ENCODE peak calls at places on chromosomes 6 and 20, in nine cellular contexts. R, N, K, A, T, J, U, P and X are unnamed samples.

GRCh38 chr6:44742201-44742600 is 354.7 kb downstream of the CDC5L start:
- DNase-seq in P (no peak), A (no peak), R (no peak), N (no peak), U (no peak), J (no peak), K (no peak), T (no peak), X (no peak)

GRCh38 chr6:49551866-49552129 is 1.3 kb downstream of the C6orf141 start:
- DNase-seq in K (no peak), U (no peak), J (no peak), N (no peak), T (no peak), P (no peak), A (no peak), R (no peak), X (peak; percentile 9)

GRCh38 chr6:80280258-80281010 is 174.0 kb downstream of the BCKDHB start:
- DNase-seq in J (no peak), U (no peak), K (peak; percentile 33), R (peak; percentile 23), A (no peak), N (no peak), P (no peak), T (peak; percentile 40), X (peak; percentile 23)

GRCh38 chr6:164151161-164151728 is 736.7 kb downstream of the QKI start:
- DNase-seq in T (no peak), U (no peak), K (no peak), A (no peak), N (peak; percentile 24), R (no peak), P (no peak), J (no peak), X (no peak)

GRCh38 chr6:109660526-109660925 is 30.5 kb downstream of the AK9 start:
- DNase-seq in A (no peak), T (no peak), P (no peak), U (no peak), J (no peak), R (no peak), K (no peak), N (no peak), X (peak; percentile 26)

GRCh38 chr20:64116016-64116415 is 8.7 kb upstream of the NPBWR2 start:
- DNase-seq in R (no peak), A (peak; percentile 70), T (no peak), N (no peak), J (no peak), K (no peak), P (no peak), U (no peak), X (no peak)

GRCh38 chr20:47466193-47466592 is 35.5 kb upstream of the NCOA3 start:
- DNase-seq in P (no peak), N (no peak), T (peak; percentile 70), R (peak; percentile 15), K (no peak), U (peak; percentile 60), A (no peak), J (no peak), X (no peak)

GRCh38 chr6:32058511-32058963 is 20.3 kb downstream of the CYP21A2 start:
- DNase-seq in U (peak; percentile 66), T (peak; percentile 71), K (no peak), P (no peak), R (no peak), N (no peak), A (peak; percentile 40), J (no peak), X (no peak)

GRCh38 chr6:144181639-144182038 is 31.3 kb downstream of the STX11 start:
- DNase-seq in R (no peak), T (no peak), K (no peak), J (no peak), U (no peak), N (no peak), A (no peak), P (no peak), X (no peak)

DNA sequence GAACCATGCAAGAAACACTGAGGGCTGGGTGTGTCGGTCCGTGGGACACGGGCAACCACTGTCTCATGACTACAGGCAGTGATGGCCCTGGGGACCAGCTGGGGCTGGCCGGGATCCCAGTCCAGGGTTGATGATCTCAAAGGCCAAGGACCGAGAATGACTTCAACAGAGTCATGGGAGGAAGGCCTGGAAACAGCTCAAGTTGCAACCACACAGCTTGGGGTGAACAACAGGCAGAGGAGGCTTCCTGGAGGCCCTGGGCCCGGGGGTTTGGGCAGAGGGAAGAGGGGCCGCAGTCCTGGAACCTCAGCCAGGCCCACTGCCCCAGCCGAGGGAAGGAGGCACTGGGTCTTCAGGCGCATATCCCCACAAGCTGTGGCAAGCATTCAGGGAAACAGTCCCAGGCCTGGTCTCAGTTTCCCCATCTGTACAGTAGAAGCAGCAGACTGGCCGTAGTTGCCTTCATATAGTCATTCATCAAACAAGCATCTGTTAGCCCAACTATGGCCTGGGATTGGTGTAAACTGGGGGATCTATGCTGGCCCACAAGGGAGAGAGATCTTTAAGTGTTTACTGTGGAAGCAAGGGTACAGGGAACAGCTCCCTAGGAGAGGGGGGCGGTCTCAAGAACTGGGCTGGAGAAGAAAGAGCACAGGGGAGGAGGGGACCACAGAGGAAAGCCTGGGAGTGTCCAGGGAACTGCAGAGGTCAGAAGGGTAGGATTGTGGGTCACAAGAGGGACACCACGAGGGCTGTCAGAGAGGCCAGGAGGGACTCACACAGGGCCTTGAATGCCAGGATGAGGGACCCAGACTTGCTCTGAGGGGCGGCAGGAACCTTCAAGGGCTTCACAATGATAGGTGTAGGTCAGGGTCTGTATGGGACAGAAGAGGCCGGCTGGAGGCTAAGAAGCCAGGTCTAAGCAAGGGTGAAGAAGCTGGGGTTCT is 2.1 kb downstream of the MYL9 start:
- DNase-seq in P (no peak), U (peak; percentile 72), A (no peak), K (no peak), J (no peak), R (peak; percentile 83), N (peak; percentile 88), T (peak; percentile 93), X (no peak)
- H3K4me3 ChIP-seq in P (no peak overlapping the region), U (peak overlapping the region; percentile 86), A (peak overlapping the region; percentile 52), K (no peak overlapping the region), J (no peak overlapping the region), R (peak overlapping the region; percentile 98), N (peak overlapping the region; percentile 74), T (peak overlapping the region; percentile 75), X (no peak overlapping the region)

GRCh38 chr20:35003211-35004031 is 47.8 kb downstream of the MYH7B start:
- DNase-seq in A (peak; percentile 57), K (no peak), U (no peak), N (peak; percentile 7), R (no peak), J (no peak), T (no peak), P (no peak), X (no peak)

GRCh38 chr20:35002426-35003210 is 47.0 kb downstream of the MYH7B start:
- DNase-seq in A (peak; percentile 29), U (no peak), K (no peak), N (peak; percentile 8), J (no peak), T (no peak), P (no peak), R (no peak), X (no peak)

GRCh38 chr20:35000922-35001595 is 45.4 kb downstream of the MYH7B start:
- DNase-seq in N (peak; percentile 13), U (no peak), T (no peak), R (no peak), A (peak; percentile 71), P (no peak), K (no peak), J (no peak), X (no peak)

GRCh38 chr20:35000311-35000921 is 44.7 kb downstream of the MYH7B start:
- DNase-seq in U (no peak), N (peak; percentile 0), K (no peak), J (no peak), A (peak; percentile 77), R (no peak), T (no peak), P (no peak), X (no peak)

DNA sequence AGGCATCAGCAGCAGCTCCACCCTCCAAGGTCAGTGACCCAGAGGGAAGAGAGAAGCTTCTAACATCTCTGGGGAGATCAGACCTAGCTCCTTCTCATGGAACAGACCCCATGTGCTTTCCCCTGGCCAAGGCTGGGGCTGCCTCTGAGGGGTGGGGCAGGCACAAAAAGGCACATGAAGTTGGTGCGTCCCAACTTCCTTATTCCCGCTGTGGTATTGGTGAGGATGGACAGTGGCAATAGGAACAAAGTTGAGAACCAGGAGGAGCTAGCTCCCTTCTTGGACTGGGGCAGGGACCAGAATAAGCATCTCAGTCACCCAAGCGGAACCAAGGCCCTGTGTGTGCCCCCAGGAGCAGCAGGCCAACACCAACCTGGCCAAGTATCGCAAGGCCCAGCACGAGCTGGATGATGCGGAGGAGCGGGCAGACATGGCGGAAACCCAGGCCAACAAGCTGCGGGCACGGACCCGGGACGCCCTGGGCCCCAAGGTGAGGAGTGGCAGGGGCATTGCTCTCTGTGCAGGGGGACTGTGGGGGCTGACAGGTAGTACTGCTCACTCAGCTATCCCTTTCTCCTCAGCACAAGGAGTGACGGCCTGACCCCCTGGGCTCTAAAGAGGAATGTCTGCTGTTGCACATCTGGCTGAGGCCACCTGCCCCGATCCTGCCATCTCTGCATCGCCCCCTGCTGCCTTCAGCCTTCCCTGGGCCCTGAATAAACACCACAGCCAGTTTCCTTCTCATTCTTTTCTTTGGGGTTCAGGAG is 46.1 kb downstream of the MYH7B start:
- DNase-seq in A (peak; percentile 66), U (no peak), K (no peak), J (no peak), R (no peak), P (no peak), T (no peak), N (peak; percentile 15), X (no peak)
- TF ChIP-seq CTCF in A (no peak), U (peak; percentile 29), K (peak; percentile 37), J (peak; percentile 25), R (no peak), P (peak; percentile 48), T (peak; percentile 43), N (peak; percentile 5), X (peak; percentile 10)

DNA sequence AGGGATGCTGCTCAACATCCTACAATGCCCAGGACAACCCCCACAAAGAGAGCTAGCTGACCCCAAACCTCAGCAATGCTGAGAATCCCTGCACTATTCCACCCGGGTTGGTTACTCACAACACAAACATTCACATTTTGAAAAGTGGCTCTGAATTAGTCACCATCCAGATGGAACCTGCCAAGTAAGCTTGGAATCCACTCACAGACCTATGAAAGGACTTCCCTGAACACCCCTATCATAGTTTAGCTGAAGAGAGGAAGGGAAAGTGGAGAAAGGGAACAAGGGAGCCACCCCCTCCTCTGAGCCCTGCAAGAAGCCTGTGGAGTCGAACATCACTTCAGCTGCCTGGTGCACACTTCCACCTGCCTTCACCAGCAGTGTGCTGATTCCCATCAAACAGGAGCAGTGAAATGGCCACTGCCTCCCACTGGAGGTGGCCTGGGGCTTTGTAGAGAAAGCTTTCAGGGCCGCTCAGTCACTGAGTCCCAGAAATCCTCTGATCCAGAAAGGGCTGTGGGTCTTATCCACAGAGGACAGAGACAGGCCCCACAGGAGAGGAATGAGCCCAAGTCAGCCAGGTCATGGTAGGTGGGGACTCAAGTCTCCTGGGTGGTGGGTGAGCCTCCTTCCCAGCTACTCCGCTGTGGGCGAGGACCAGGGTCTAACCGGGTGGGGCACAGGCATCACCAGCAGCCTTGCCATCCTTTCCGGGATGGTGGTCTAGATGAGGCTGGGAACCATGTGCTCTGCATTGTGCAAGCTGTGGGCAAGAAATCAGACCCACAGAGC is 203.7 kb downstream of the SYNDIG1 start:
- DNase-seq in R (peak; percentile 95), P (no peak), J (no peak), K (no peak), T (peak; percentile 96), N (no peak), A (no peak), U (peak; percentile 98), X (no peak)
- H3K4me3 ChIP-seq in R (no peak overlapping the region), P (no peak overlapping the region), J (no peak overlapping the region), K (no peak overlapping the region), T (no peak overlapping the region), N (no peak overlapping the region), A (no peak overlapping the region), U (peak overlapping the region; percentile 17), X (no peak overlapping the region)

GRCh38 chr6:99736302-99736701 is 129.7 kb downstream of the PRDM13 start:
- DNase-seq in N (no peak), R (no peak), P (no peak), J (no peak), T (no peak), K (no peak), A (no peak), U (no peak), X (peak; percentile 30)
- TF ChIP-seq CTCF in N (no peak), R (no peak), P (no peak), J (no peak), T (no peak), K (no peak), A (no peak), U (no peak), X (no peak)